ENCODE peak calls at places on chromosomes 6 and 20, in ten cellular contexts. V is tibial nerve, A is Peyer's patch, Q is right lobe of liver, N is colonic mucosa, P is osteoblast, B is suprapubic skin, F is HL-60, D is kidney, I is GM12864. Y is an unnamed sample.

GRCh38 chr6:118744261-118744941 is 93.0 kb upstream of the CEP85L start:
- DNase-seq in V (no peak), A (no peak), Q (no peak), N (no peak), P (peak), B (no peak), F (no peak), D (no peak), I (no peak), Y (no peak)

GRCh38 chr20:53597085-53597482 is 3.4 kb upstream of the ZNF217 start:
- DNase-seq in V (no peak), A (no peak), Q (no peak), N (peak), P (no peak), B (no peak), F (no peak), D (no peak), I (no peak), Y (no peak)

GRCh38 chr6:47352169-47352568 is 42.5 kb upstream of the TNFRSF21 start:
- DNase-seq in V (no peak), A (no peak), Q (no peak), N (no peak), P (no peak), B (no peak), F (no peak), D (no peak), I (no peak), Y (no peak)

GRCh38 chr6:70651326-70651905 is 16.3 kb upstream of the SMAP1 start:
- DNase-seq in V (no peak), A (peak), Q (no peak), N (no peak), P (no peak), B (no peak), F (no peak), D (no peak), I (no peak), Y (no peak)

GRCh38 chr20:47273591-47274235 is 82.8 kb downstream of the ZMYND8 start:
- DNase-seq in V (no peak), A (no peak), Q (no peak), N (no peak), P (no peak), B (no peak), F (no peak), D (no peak), I (no peak), Y (no peak)

GRCh38 chr6:34460796-34461507 is 4.9 kb upstream of the PACSIN1 start:
- DNase-seq in V (no peak), A (no peak), Q (no peak), N (no peak), P (no peak), B (no peak), F (no peak), D (no peak), I (no peak), Y (no peak)

GRCh38 chr6:166501246-166501645 is 85.2 kb downstream of the RAMACL start:
- DNase-seq in V (no peak), A (no peak), Q (no peak), N (no peak), P (no peak), B (no peak), F (no peak), D (no peak), I (no peak), Y (no peak)

GRCh38 chr6:47016236-47016635 is 25.9 kb downstream of the ADGRF1 start:
- DNase-seq in V (no peak), A (no peak), Q (no peak), N (no peak), P (no peak), B (no peak), F (no peak), D (no peak), I (no peak), Y (no peak)

GRCh38 chr20:9161308-9161707 is 92.4 kb downstream of the PLCB4 start:
- DNase-seq in V (no peak), A (no peak), Q (no peak), N (no peak), P (no peak), B (no peak), F (no peak), D (no peak), I (no peak), Y (no peak)

GRCh38 chr20:25294459-25295385 is 46.8 kb downstream of the PYGB start:
- DNase-seq in V (no peak), A (peak), Q (no peak), N (peak), P (peak), B (no peak), F (no peak), D (no peak), I (no peak), Y (no peak)

GRCh38 chr6:121620002-121620740 is 184.7 kb downstream of the GJA1 start:
- DNase-seq in V (no peak), A (no peak), Q (no peak), N (no peak), P (no peak), B (no peak), F (no peak), D (no peak), I (no peak), Y (no peak)

GRCh38 chr6:57086843-57087242 is 3.1 kb upstream of the ZNF451 start:
- DNase-seq in V (no peak), A (no peak), Q (no peak), N (no peak), P (no peak), B (no peak), F (no peak), D (no peak), I (no peak), Y (no peak)

GRCh38 chr6:57089265-57089664 is 723 bp upstream of the ZNF451 start:
- DNase-seq in V (no peak), A (no peak), Q (no peak), N (no peak), P (no peak), B (no peak), F (no peak), D (no peak), I (no peak), Y (no peak)

GRCh38 chr6:57089687-57090457 is at the start of gene ZNF451:
- DNase-seq in V (peak), A (peak), Q (peak), N (peak), P (peak), B (peak), F (peak), D (peak), I (peak), Y (peak)

GRCh38 chr6:57087916-57088315 is 2.1 kb upstream of the ZNF451 start:
- DNase-seq in V (no peak), A (no peak), Q (no peak), N (no peak), P (no peak), B (no peak), F (peak), D (no peak), I (no peak), Y (no peak)

GRCh38 chr6:57085441-57085840 is 4.5 kb upstream of the ZNF451 start:
- DNase-seq in V (no peak), A (no peak), Q (no peak), N (no peak), P (no peak), B (no peak), F (no peak), D (no peak), I (no peak), Y (no peak)
- H3K4me3 ChIP-seq in V (no peak), A (no peak), Q (no peak), N (no peak), P (no peak), B (no peak), F (no peak), D (no peak), I (no peak), Y (no peak)

DNA sequence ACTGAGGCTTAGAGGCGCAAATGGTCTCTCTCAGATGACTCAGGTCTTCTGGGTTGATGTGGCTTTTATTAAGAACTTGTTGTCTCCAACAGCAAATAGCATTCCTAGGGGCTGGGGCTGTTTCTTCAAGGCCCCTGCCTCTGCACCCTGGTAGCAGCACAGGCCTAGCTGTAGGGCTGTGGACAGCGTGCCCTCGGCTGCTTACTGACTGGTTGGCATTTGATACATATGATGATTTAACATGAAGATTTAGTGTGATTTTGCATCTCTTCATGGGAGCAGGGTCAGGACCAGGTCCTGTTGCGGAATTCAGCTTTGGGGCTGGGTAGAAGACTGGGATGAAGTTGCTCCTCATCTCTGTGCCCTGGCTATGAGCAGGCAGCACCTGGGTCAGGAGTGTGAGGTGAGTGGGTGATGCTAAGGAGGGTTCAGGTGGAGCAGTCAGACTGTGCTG is 24.3 kb upstream of the IER3 start:
- DNase-seq in V (no peak), A (no peak), Q (no peak), N (no peak), P (no peak), B (no peak), F (no peak), D (no peak), I (no peak), Y (no peak)
- H3K4me3 ChIP-seq in V (no peak), A (no peak), Q (no peak), N (no peak), P (no peak), B (no peak), F (no peak), D (no peak), I (no peak), Y (no peak)

DNA sequence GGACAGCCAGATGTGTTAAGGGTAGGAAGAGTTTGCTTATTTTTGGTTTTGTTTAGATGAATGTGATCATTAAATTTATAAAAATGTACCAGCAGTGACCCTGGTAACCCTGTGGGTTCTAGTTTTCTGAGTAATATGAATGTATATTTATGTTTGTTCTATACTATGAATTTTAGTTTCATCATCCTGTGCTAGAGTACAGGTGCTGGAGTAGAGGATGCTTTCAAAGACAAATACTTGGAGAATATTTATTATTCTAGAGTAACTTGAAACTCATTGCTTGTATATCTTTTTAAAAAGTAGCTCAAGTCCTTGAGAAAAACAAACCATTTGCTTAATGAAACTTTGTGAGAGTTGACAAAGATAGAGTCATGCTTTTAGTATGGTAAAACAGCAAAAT is 7.8 kb downstream of the LRRC1 start:
- DNase-seq in V (no peak), A (no peak), Q (no peak), N (no peak), P (no peak), B (no peak), F (no peak), D (no peak), I (no peak), Y (no peak)
- H3K4me3 ChIP-seq in V (no peak), A (no peak), Q (no peak), N (no peak), P (peak), B (no peak), F (no peak), D (no peak), I (no peak), Y (peak)

GRCh38 chr6:26556263-26557070 is 18.3 kb downstream of the HMGN4 start:
- DNase-seq in V (peak), A (no peak), Q (no peak), N (no peak), P (peak), B (no peak), F (no peak), D (no peak), I (peak), Y (no peak)
- H3K4me3 ChIP-seq in V (no peak), A (no peak), Q (no peak), N (no peak), P (peak), B (no peak), F (no peak), D (no peak), I (peak), Y (no peak)

GRCh38 chr20:63545814-63546213 is 1.7 kb downstream of the SRMS start:
- DNase-seq in V (no peak), A (peak), Q (no peak), N (peak), P (no peak), B (no peak), F (no peak), D (no peak), I (no peak), Y (no peak)

GRCh38 chr20:63543131-63543530 is 4.4 kb downstream of the SRMS start:
- DNase-seq in V (no peak), A (no peak), Q (no peak), N (no peak), P (no peak), B (no peak), F (no peak), D (no peak), I (no peak), Y (no peak)

GRCh38 chr20:63543733-63544132 is 3.8 kb downstream of the SRMS start:
- DNase-seq in V (no peak), A (no peak), Q (no peak), N (no peak), P (no peak), B (no peak), F (no peak), D (no peak), I (no peak), Y (no peak)

GRCh38 chr20:63544958-63545516 is 2.5 kb downstream of the SRMS start:
- DNase-seq in V (no peak), A (no peak), Q (no peak), N (peak), P (no peak), B (no peak), F (no peak), D (no peak), I (no peak), Y (no peak)

GRCh38 chr20:63544241-63544957 is 3.1 kb downstream of the SRMS start:
- DNase-seq in V (no peak), A (no peak), Q (no peak), N (no peak), P (no peak), B (no peak), F (no peak), D (no peak), I (no peak), Y (no peak)
- H3K4me3 ChIP-seq in V (no peak), A (no peak), Q (no peak), N (no peak), P (no peak), B (no peak), F (no peak), D (no peak), I (no peak), Y (no peak)

GRCh38 chr6:110877569-110877968 is 3.0 kb downstream of the AMD1 start:
- DNase-seq in V (no peak), A (no peak), Q (no peak), N (no peak), P (no peak), B (no peak), F (no peak), D (no peak), I (no peak), Y (no peak)
- H3K4me3 ChIP-seq in V (peak), A (peak), Q (no peak), N (peak), P (peak), B (peak), F (peak), D (peak), I (peak), Y (peak)

GRCh38 chr20:2816583-2817340 is 598 bp downstream of the TMEM239 start:
- DNase-seq in V (no peak), A (no peak), Q (no peak), N (no peak), P (no peak), B (peak), F (no peak), D (peak), I (no peak), Y (peak)

GRCh38 chr20:2814076-2814475 is 711 bp upstream of the C20orf141 start:
- DNase-seq in V (no peak), A (no peak), Q (no peak), N (no peak), P (peak), B (no peak), F (no peak), D (no peak), I (no peak), Y (no peak)

GRCh38 chr20:2815242-2815900 is 584 bp downstream of the C20orf141 start:
- DNase-seq in V (no peak), A (no peak), Q (no peak), N (no peak), P (peak), B (peak), F (no peak), D (peak), I (no peak), Y (peak)

GRCh38 chr20:2816030-2816582 is at the start of gene TMEM239:
- DNase-seq in V (no peak), A (no peak), Q (no peak), N (no peak), P (peak), B (peak), F (no peak), D (peak), I (no peak), Y (peak)

GRCh38 chr20:2814587-2815051 is at the start of gene C20orf141:
- DNase-seq in V (peak), A (no peak), Q (no peak), N (no peak), P (peak), B (peak), F (no peak), D (peak), I (no peak), Y (peak)
- H3K4me3 ChIP-seq in V (no peak), A (no peak), Q (no peak), N (no peak), P (peak), B (no peak), F (no peak), D (no peak), I (no peak), Y (no peak)

GRCh38 chr6:124674042-124674441 is 288.2 kb upstream of the RNF217 start:
- DNase-seq in V (no peak), A (no peak), Q (no peak), N (no peak), P (no peak), B (no peak), F (no peak), D (no peak), I (no peak), Y (no peak)

GRCh38 chr6:124668028-124668427 is 294.2 kb upstream of the RNF217 start:
- DNase-seq in V (no peak), A (no peak), Q (no peak), N (no peak), P (no peak), B (no peak), F (no peak), D (no peak), I (no peak), Y (no peak)

GRCh38 chr6:124670801-124671200 is 291.4 kb upstream of the RNF217 start:
- DNase-seq in V (no peak), A (no peak), Q (no peak), N (no peak), P (no peak), B (no peak), F (no peak), D (no peak), I (no peak), Y (no peak)

GRCh38 chr6:124669713-124670480 is 292.3 kb upstream of the RNF217 start:
- DNase-seq in V (no peak), A (no peak), Q (no peak), N (no peak), P (no peak), B (no peak), F (no peak), D (no peak), I (no peak), Y (no peak)
- H3K4me3 ChIP-seq in V (no peak), A (no peak), Q (no peak), N (no peak), P (peak), B (no peak), F (no peak), D (no peak), I (no peak), Y (no peak)

DNA sequence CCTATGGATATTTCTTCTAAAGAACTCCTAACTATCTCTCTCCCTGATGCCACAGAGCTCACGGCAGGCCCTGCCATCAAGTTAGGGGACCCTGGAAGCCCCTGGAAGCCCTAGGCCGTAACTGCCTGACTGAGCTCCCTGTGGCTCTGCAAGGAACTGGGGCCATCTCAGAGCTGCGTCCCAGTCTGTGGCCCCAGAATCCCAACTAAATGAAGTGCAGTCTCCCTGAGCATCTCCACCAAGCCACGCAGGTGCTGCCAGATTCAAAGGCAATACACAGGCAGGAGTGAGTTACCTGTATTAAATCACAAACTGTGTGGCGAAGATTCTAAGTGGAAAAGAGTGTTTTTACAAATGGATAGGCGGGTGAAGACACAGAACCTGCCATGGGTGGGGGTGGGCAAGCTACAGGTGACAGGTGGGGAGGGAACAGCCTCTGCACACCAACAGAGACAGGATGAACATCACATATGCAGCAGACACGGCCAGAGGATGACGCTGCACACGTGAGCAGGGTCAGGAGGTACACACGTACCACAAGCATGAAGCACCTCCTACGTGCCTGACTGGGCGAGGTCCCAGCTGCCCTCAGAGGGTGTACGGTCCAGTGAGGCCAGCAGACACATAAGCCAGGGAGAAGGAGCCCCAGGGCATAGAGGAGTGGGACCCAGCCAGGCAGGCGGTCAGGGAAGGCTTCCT is 358.5 kb downstream of the ZFAND3 start:
- DNase-seq in V (no peak), A (no peak), Q (no peak), N (no peak), P (no peak), B (peak), F (no peak), D (peak), I (no peak), Y (no peak)
- H3K4me3 ChIP-seq in V (no peak), A (no peak), Q (no peak), N (no peak), P (no peak), B (no peak), F (no peak), D (no peak), I (no peak), Y (no peak)

DNA sequence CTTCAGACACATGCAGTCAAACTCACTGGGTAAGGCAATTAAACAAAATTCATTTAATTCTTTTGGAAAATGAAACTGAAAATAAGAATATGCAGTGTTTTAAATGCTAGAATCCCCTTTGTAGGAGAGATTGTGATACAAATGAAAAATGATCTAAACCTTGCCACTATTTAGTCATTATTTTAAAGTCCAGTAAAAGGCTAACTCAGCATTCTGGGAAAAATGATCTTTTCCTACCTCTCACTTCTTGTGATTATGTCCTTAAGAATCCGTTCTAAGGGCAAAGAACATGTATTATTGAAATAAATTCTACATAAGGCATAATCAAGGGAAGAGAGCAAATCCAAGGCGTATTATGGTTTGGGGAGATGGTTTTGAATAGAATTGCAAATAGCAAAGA is 46.4 kb downstream of the TINAG start:
- DNase-seq in V (no peak), A (no peak), Q (no peak), N (no peak), P (no peak), B (no peak), F (no peak), D (no peak), I (no peak), Y (no peak)
- H3K4me3 ChIP-seq in V (no peak), A (no peak), Q (no peak), N (no peak), P (no peak), B (no peak), F (no peak), D (no peak), I (no peak), Y (no peak)